ENCODE peak calls at places on chromosomes 16 and 17, in four cellular contexts. N, G, Y and S are unnamed samples.

GRCh38 chr16:65268331-65268730 is 146.5 kb upstream of the CDH11 start:
- DNase-seq in Y (no peak), G (no peak), N (no peak), S (no peak)

GRCh38 chr17:63335818-63336217 is 110.3 kb downstream of the CYB561 start:
- DNase-seq in N (no peak), Y (no peak), G (no peak), S (no peak)

GRCh38 chr17:42282478-42283080 is 5.7 kb upstream of the STAT5A start:
- DNase-seq in N (no peak), G (no peak), Y (no peak), S (no peak)

GRCh38 chr17:76262732-76263344 is 2.3 kb upstream of the UBALD2 start:
- DNase-seq in Y (no peak), N (no peak), G (peak; percentile 44), S (no peak)

GRCh38 chr16:12186774-12187335 is 210.3 kb downstream of the SNX29 start:
- DNase-seq in Y (no peak), N (no peak), G (peak; percentile 5), S (no peak)

GRCh38 chr17:62808576-62808970 is 459 bp upstream of the MARCHF10 start:
- DNase-seq in N (no peak), Y (no peak), G (no peak), S (no peak)

GRCh38 chr17:8673621-8674020 is 43.1 kb upstream of the MYH10 start:
- DNase-seq in G (no peak), N (peak; percentile 95), Y (no peak), S (no peak)

GRCh38 chr17:35022536-35023063 is 40.9 kb downstream of the RFFL start:
- DNase-seq in Y (no peak), N (peak; percentile 35), G (peak; percentile 92), S (peak; percentile 44)

GRCh38 chr17:73387746-73388577 is 76.2 kb upstream of the CDC42EP4 start:
- DNase-seq in G (no peak), Y (no peak), N (peak; percentile 27), S (no peak)

GRCh38 chr16:46830417-46830901 is 521 bp downstream of the C16orf87 start:
- DNase-seq in G (no peak), Y (no peak), N (peak; percentile 41), S (no peak)

GRCh38 chr16:51393381-51394005 is 242.4 kb upstream of the SALL1 start:
- DNase-seq in Y (no peak), G (peak; percentile 67), N (no peak), S (no peak)

GRCh38 chr16:19114359-19115147 is 789 bp downstream of the ITPRIPL2 start:
- DNase-seq in G (peak; percentile 63), N (peak; percentile 57), Y (no peak), S (no peak)

GRCh38 chr16:87661561-87661960 is 59.3 kb downstream of the JPH3 start:
- DNase-seq in Y (no peak), N (peak; percentile 21), G (peak; percentile 30), S (no peak)

GRCh38 chr17:74803971-74804370 is 27.8 kb upstream of the NAT9 start:
- DNase-seq in G (no peak), N (no peak), Y (no peak), S (no peak)

GRCh38 chr17:10598620-10599019 is 49.2 kb upstream of the MYH2 start:
- DNase-seq in G (no peak), Y (no peak), N (no peak), S (no peak)

GRCh38 chr17:4544656-4545216 is 10.4 kb downstream of the MYBBP1A start:
- DNase-seq in N (no peak), G (no peak), Y (no peak), S (no peak)

GRCh38 chr17:47208744-47209488 is at the start of gene MYL4:
- DNase-seq in G (no peak), N (no peak), Y (no peak), S (no peak)

GRCh38 chr17:71378036-71378435 is 742.8 kb upstream of the SOX9 start:
- DNase-seq in Y (no peak), G (no peak), N (no peak), S (no peak)

GRCh38 chr16:58465817-58466216 is 34.1 kb upstream of the NDRG4 start:
- DNase-seq in N (no peak), G (no peak), Y (no peak), S (no peak)

GRCh38 chr16:58462997-58463891 is 36.7 kb upstream of the NDRG4 start:
- DNase-seq in G (no peak), Y (no peak), N (peak; percentile 19), S (no peak)

GRCh38 chr16:58464916-58465731 is 34.8 kb upstream of the NDRG4 start:
- DNase-seq in G (no peak), Y (no peak), N (no peak), S (no peak)

GRCh38 chr16:58462499-58462996 is 37.4 kb upstream of the NDRG4 start:
- DNase-seq in N (no peak), G (no peak), Y (no peak), S (no peak)

DNA sequence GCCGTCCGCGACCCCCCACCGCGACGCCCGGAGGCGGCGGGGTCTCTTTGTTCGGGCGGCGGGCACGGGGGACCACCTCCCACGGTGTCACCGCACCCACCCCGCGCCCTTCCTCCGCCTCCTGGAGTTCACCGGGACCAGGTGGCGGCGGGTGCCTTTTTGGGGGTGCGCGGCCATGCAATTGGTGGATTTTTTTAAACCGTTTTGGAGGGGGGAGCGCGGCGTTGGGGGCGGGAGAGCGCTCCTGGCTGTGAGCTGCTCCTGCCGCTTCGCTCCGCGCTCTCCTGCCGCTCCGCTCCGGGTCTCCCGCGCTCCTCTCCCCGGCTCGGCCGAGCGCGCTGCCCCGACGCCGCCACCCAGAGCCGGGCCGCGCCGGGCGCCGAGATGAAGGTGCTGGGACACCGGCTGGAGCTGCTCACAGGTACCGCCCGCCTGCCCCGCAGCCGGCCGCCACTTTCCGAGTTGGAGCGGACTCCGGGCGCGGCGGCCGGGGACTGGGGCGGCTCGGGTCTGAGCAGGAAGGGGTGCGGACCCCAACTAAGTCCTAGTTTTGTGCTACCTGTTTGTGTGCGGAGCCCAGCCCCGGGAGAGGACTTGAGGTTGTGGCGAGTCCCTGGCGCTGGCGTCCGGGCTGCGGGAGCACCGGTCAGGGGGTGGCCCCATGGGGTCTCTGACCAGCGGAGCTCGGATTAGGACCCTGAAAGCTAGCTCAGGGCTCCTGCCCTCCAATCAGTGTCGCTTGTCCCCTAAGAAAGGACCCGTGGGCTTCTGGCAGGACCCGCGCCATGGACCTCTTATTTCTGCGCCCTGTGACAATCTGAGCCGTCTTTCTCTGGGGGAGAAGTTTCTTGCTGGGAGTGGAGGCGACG is 35.7 kb upstream of the NDRG4 start:
- DNase-seq in G (peak; percentile 31), Y (no peak), N (peak; percentile 25), S (no peak)
- TF ChIP-seq EZH2 in G (peak; percentile 96), Y (no peak), N (peak; percentile 98), S (no peak)

DNA sequence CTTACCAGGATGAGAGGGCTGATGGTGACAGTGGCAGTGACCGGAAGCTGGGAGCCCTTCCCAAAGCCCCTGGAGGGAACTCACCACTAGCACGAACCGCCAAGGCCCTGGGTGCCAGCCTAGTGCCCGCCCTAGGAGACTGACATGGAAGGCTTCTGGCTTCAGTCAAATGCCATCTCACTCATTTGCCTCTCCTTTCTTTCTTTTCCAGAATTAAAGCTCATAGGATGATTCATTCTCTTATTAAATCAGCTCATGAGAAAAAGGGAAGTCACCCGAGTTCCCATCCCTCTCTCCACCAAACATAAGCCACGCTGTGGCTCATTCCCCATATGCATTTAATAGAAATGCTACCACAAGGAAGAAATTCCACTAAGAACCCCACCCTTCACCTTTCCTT is 12.1 kb downstream of the CUEDC1 start:
- DNase-seq in Y (no peak), N (no peak), G (no peak), S (no peak)
- TF ChIP-seq EZH2 in Y (no peak), N (no peak), G (no peak), S (no peak)

GRCh38 chr16:67013238-67013822 is 15.6 kb upstream of the CBFB start:
- DNase-seq in Y (no peak), N (peak; percentile 32), G (no peak), S (no peak)
- TF ChIP-seq EZH2 in Y (no peak), N (no peak), G (no peak), S (peak; percentile 29)

GRCh38 chr16:56005958-56006357 is 130.8 kb upstream of the CES5A start:
- DNase-seq in Y (no peak), N (no peak), G (no peak), S (no peak)
- TF ChIP-seq EZH2 in Y (no peak), N (no peak), G (no peak), S (no peak)

GRCh38 chr16:86288716-86289294 is 221.5 kb upstream of the FOXF1 start:
- DNase-seq in N (no peak), G (no peak), Y (no peak), S (no peak)
- TF ChIP-seq EZH2 in N (peak; percentile 67), G (peak; percentile 15), Y (peak; percentile 41), S (no peak)

GRCh38 chr16:1613728-1614225 is 1.6 kb downstream of the CRAMP1 start:
- DNase-seq in N (no peak), Y (no peak), G (peak; percentile 34), S (no peak)
- TF ChIP-seq EZH2 in N (no peak), Y (no peak), G (no peak), S (no peak)

DNA sequence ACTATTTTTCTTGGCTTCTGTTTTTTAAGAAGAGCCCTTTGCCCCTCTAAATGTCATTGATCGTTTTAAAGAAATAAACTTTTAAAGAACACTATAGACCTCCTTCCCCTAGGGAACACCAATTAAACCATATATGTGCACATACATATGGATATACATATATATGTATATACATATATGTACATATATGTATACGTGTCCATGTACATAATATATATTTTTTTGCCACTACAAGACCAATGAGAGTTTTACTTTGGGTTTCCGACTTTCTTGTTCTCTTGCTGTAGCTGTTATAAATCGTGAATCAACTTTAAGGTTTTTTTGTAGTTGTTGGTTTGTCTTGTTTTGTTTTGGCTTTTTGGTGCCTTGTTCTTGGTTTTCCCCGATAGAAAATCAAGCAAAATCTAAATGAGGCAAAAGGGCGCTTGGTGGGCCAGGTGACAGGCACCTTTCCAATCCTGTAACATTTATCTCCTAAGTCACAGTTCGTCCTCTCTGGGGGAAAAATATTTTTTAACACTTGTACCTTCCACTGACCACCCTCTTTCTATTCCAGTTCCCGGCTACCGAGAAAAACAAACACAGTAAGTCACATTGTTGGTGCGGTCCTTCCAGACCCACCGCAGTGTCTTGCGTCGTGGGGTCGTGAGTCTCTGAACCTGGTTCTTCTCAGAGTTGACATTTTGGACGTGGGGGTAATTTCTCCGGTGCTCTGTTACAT is 4.5 kb downstream of the FOXF1 start:
- DNase-seq in Y (no peak), G (no peak), N (no peak), S (no peak)
- TF ChIP-seq EZH2 in Y (no peak), G (peak; percentile 37), N (peak; percentile 82), S (no peak)